ENCODE peak calls at places on chromosomes 7 and 10, in six cellular contexts. One of them, this sample, is unnamed.

GRCh38 chr10:90921906-90922305 is 1.0 kb upstream of the ANKRD1 start:
- DNase-seq in H1: no peak
- DNase-seq in H9: no peak
- DNase-seq in mesenchymal stem cell: no peak
- DNase-seq in neuronal stem cell: no peak
- DNase-seq in IMR-90: no peak
- DNase-seq in this sample: no peak

GRCh38 chr7:5689716-5690115 is 91.7 kb downstream of the RNF216 start:
- DNase-seq in IMR-90: no peak
- DNase-seq in H9: no peak
- DNase-seq in H1: no peak
- DNase-seq in neuronal stem cell: no peak
- DNase-seq in mesenchymal stem cell: no peak
- DNase-seq in this sample: peak

GRCh38 chr7:104123786-104124185 is 84.0 kb downstream of the ORC5 start:
- DNase-seq in neuronal stem cell: no peak
- DNase-seq in H1: no peak
- DNase-seq in IMR-90: peak
- DNase-seq in mesenchymal stem cell: peak
- DNase-seq in H9: no peak
- DNase-seq in this sample: peak

GRCh38 chr10:67602268-67602950 is 93.6 kb downstream of the CTNNA3 start:
- DNase-seq in neuronal stem cell: no peak
- DNase-seq in H9: no peak
- DNase-seq in H1: no peak
- DNase-seq in mesenchymal stem cell: peak
- DNase-seq in IMR-90: peak
- DNase-seq in this sample: no peak

GRCh38 chr7:66837007-66837406 is 84.0 kb upstream of the TMEM248 start:
- DNase-seq in H9: peak
- DNase-seq in mesenchymal stem cell: peak
- DNase-seq in H1: peak
- DNase-seq in IMR-90: peak
- DNase-seq in neuronal stem cell: no peak
- DNase-seq in this sample: no peak

GRCh38 chr10:91799580-91799975 is 1.4 kb downstream of the TNKS2 start:
- DNase-seq in H1: no peak
- DNase-seq in mesenchymal stem cell: peak
- DNase-seq in H9: no peak
- DNase-seq in IMR-90: peak
- DNase-seq in neuronal stem cell: no peak
- DNase-seq in this sample: no peak

GRCh38 chr7:144090667-144091066 is 4.6 kb downstream of the OR2A12 start:
- DNase-seq in H9: no peak
- DNase-seq in mesenchymal stem cell: no peak
- DNase-seq in neuronal stem cell: no peak
- DNase-seq in H1: no peak
- DNase-seq in IMR-90: no peak
- DNase-seq in this sample: no peak

GRCh38 chr10:80411267-80411668 is 2.9 kb downstream of the PRXL2A start:
- DNase-seq in neuronal stem cell: no peak
- DNase-seq in H9: no peak
- DNase-seq in mesenchymal stem cell: peak
- DNase-seq in H1: no peak
- DNase-seq in IMR-90: no peak
- DNase-seq in this sample: no peak

GRCh38 chr10:132987671-132988571 is 45.6 kb upstream of the CFAP46 start:
- DNase-seq in IMR-90: peak
- DNase-seq in H9: no peak
- DNase-seq in neuronal stem cell: no peak
- DNase-seq in mesenchymal stem cell: no peak
- DNase-seq in H1: no peak
- DNase-seq in this sample: no peak

GRCh38 chr7:91962419-91962818 is 21.8 kb downstream of the AKAP9 start:
- DNase-seq in neuronal stem cell: no peak
- DNase-seq in mesenchymal stem cell: no peak
- DNase-seq in H1: no peak
- DNase-seq in H9: no peak
- DNase-seq in IMR-90: no peak
- DNase-seq in this sample: no peak

GRCh38 chr7:38123494-38123893 is 54.6 kb upstream of the STARD3NL start:
- DNase-seq in neuronal stem cell: no peak
- DNase-seq in H1: no peak
- DNase-seq in H9: no peak
- DNase-seq in IMR-90: no peak
- DNase-seq in mesenchymal stem cell: no peak
- DNase-seq in this sample: no peak

GRCh38 chr7:33946094-33946699 is 40.9 kb downstream of the BMPER start:
- DNase-seq in H1: no peak
- DNase-seq in IMR-90: no peak
- DNase-seq in neuronal stem cell: no peak
- DNase-seq in H9: no peak
- DNase-seq in mesenchymal stem cell: no peak
- DNase-seq in this sample: no peak

GRCh38 chr7:142535123-142535779 is 214.0 kb upstream of the PRSS1 start:
- DNase-seq in IMR-90: peak
- DNase-seq in H9: peak
- DNase-seq in neuronal stem cell: peak
- DNase-seq in H1: no peak
- DNase-seq in mesenchymal stem cell: peak
- DNase-seq in this sample: peak

GRCh38 chr7:107900496-107900895 is 9.5 kb downstream of the DLD start:
- DNase-seq in H1: no peak
- DNase-seq in mesenchymal stem cell: no peak
- DNase-seq in neuronal stem cell: no peak
- DNase-seq in IMR-90: no peak
- DNase-seq in H9: no peak
- DNase-seq in this sample: no peak
- H3K14ac ChIP-seq in H1: no peak
- H3K14ac ChIP-seq in mesenchymal stem cell: no peak
- H3K14ac ChIP-seq in neuronal stem cell: no peak
- H3K14ac ChIP-seq in IMR-90: no peak
- H3K14ac ChIP-seq in H9: no peak
- H3K14ac ChIP-seq in this sample: no peak

DNA sequence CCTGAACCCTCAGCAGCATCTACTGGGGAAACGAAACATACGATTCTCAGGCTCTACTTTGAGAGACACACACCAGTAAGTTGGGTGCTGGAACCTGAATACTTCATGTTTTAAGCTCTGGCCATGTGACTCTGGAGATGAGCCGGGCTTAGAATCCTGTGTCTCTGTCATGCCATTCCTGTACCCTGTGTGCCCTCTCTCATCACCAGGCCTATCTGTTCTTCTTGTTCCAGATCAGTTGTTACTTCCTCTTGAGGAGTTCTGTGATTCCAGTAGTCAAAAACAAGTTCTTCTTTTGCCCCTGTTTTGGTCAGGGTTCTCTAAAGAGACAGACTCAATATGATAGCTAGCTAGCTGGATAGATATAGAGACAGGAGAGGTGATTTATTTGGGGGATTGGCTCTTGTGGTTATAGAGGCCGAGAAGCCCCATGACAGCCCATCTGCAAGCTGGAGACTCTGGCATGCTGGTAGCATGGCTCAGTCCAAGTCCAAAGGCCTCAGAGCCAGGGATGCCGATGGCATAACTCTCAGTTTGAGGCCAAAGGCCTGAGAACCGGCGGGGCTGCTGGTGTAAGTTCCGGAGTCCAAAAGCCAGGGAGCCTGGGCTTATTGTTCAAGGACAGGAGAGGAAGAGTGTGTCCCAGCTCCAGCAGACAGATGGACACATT is 54.3 kb downstream of the CHN2 start:
- DNase-seq in neuronal stem cell: no peak
- DNase-seq in H9: no peak
- DNase-seq in IMR-90: no peak
- DNase-seq in H1: no peak
- DNase-seq in mesenchymal stem cell: no peak
- DNase-seq in this sample: peak
- H3K14ac ChIP-seq in neuronal stem cell: no peak
- H3K14ac ChIP-seq in H9: no peak
- H3K14ac ChIP-seq in IMR-90: no peak
- H3K14ac ChIP-seq in H1: no peak
- H3K14ac ChIP-seq in mesenchymal stem cell: no peak
- H3K14ac ChIP-seq in this sample: no peak

DNA sequence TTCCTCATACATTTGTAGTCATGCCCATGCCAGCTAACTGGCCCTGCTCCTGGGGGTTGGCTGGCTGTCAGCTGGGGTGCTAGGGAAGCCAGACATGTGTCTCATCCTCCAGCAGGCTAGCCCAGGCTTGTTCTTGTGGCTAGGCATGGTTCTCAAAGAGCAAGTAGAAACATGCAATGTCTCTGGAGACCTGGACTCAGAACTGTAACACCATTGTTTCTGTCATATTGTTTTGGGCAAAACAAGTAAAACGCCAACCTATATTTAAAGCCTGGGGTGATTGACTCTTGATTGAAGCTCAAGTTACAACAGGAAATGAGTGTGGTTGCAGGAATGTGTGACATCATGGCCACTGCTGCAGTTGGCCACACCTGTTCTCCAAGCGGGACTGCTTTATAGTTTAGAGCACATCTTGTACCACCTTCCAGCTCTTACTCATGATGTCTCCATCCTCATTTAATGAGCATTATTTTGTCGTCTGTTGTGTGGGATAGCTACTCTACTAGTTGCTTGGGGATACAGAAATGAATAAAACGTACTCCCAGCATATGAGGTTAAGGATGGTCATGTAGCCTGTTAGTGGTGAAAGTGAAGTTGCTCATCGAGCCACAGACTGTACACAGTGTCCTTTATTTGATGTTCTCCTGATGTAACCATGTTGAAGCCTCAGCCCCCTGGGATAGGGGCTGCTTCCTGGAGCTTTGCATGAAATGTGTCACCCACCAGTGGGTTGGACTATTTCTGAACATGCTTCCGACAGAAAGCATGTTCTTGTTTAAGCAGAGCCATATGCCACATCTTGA is 168.4 kb downstream of the SORCS3 start:
- DNase-seq in mesenchymal stem cell: no peak
- DNase-seq in IMR-90: no peak
- DNase-seq in H9: peak
- DNase-seq in H1: peak
- DNase-seq in neuronal stem cell: no peak
- DNase-seq in this sample: no peak
- H3K14ac ChIP-seq in mesenchymal stem cell: no peak
- H3K14ac ChIP-seq in IMR-90: no peak
- H3K14ac ChIP-seq in H9: no peak
- H3K14ac ChIP-seq in H1: no peak
- H3K14ac ChIP-seq in neuronal stem cell: no peak
- H3K14ac ChIP-seq in this sample: no peak

GRCh38 chr10:13698217-13698616 is 111.5 kb downstream of the PRPF18 start:
- DNase-seq in neuronal stem cell: no peak
- DNase-seq in H9: no peak
- DNase-seq in H1: no peak
- DNase-seq in IMR-90: no peak
- DNase-seq in mesenchymal stem cell: no peak
- DNase-seq in this sample: peak

GRCh38 chr10:13701157-13701919 is 114.6 kb downstream of the PRPF18 start:
- DNase-seq in neuronal stem cell: no peak
- DNase-seq in IMR-90: no peak
- DNase-seq in H9: no peak
- DNase-seq in H1: no peak
- DNase-seq in mesenchymal stem cell: no peak
- DNase-seq in this sample: no peak

GRCh38 chr10:13703101-13703818 is 116.5 kb downstream of the PRPF18 start:
- DNase-seq in IMR-90: no peak
- DNase-seq in neuronal stem cell: no peak
- DNase-seq in H1: no peak
- DNase-seq in H9: no peak
- DNase-seq in mesenchymal stem cell: no peak
- DNase-seq in this sample: peak

GRCh38 chr10:13699216-13699615 is 112.5 kb downstream of the PRPF18 start:
- DNase-seq in IMR-90: no peak
- DNase-seq in H1: no peak
- DNase-seq in neuronal stem cell: no peak
- DNase-seq in mesenchymal stem cell: no peak
- DNase-seq in H9: no peak
- DNase-seq in this sample: no peak

GRCh38 chr10:13700461-13701144 is 113.8 kb downstream of the PRPF18 start:
- DNase-seq in mesenchymal stem cell: no peak
- DNase-seq in neuronal stem cell: no peak
- DNase-seq in H9: no peak
- DNase-seq in H1: no peak
- DNase-seq in IMR-90: no peak
- DNase-seq in this sample: no peak
- H3K14ac ChIP-seq in mesenchymal stem cell: no peak
- H3K14ac ChIP-seq in neuronal stem cell: no peak
- H3K14ac ChIP-seq in H9: no peak
- H3K14ac ChIP-seq in H1: no peak
- H3K14ac ChIP-seq in IMR-90: no peak
- H3K14ac ChIP-seq in this sample: no peak

GRCh38 chr10:43264987-43265798 is 1.7 kb downstream of the RASGEF1A start:
- DNase-seq in IMR-90: no peak
- DNase-seq in neuronal stem cell: no peak
- DNase-seq in mesenchymal stem cell: no peak
- DNase-seq in H9: no peak
- DNase-seq in H1: no peak
- DNase-seq in this sample: no peak
- H3K14ac ChIP-seq in IMR-90: no peak
- H3K14ac ChIP-seq in neuronal stem cell: no peak
- H3K14ac ChIP-seq in mesenchymal stem cell: no peak
- H3K14ac ChIP-seq in H9: no peak
- H3K14ac ChIP-seq in H1: no peak
- H3K14ac ChIP-seq in this sample: no peak

GRCh38 chr10:43874984-43875383 is 226.3 kb upstream of the ZNF32 start:
- DNase-seq in H1: no peak
- DNase-seq in H9: no peak
- DNase-seq in IMR-90: no peak
- DNase-seq in mesenchymal stem cell: no peak
- DNase-seq in neuronal stem cell: no peak
- DNase-seq in this sample: no peak

GRCh38 chr10:43871004-43871439 is 222.3 kb upstream of the ZNF32 start:
- DNase-seq in H1: no peak
- DNase-seq in neuronal stem cell: no peak
- DNase-seq in H9: no peak
- DNase-seq in mesenchymal stem cell: no peak
- DNase-seq in IMR-90: no peak
- DNase-seq in this sample: no peak

GRCh38 chr10:43871545-43871944 is 222.9 kb upstream of the ZNF32 start:
- DNase-seq in IMR-90: no peak
- DNase-seq in neuronal stem cell: no peak
- DNase-seq in H9: no peak
- DNase-seq in mesenchymal stem cell: no peak
- DNase-seq in H1: no peak
- DNase-seq in this sample: no peak

GRCh38 chr10:43873717-43874116 is 225.0 kb upstream of the ZNF32 start:
- DNase-seq in H9: no peak
- DNase-seq in mesenchymal stem cell: no peak
- DNase-seq in IMR-90: no peak
- DNase-seq in neuronal stem cell: no peak
- DNase-seq in H1: no peak
- DNase-seq in this sample: no peak

DNA sequence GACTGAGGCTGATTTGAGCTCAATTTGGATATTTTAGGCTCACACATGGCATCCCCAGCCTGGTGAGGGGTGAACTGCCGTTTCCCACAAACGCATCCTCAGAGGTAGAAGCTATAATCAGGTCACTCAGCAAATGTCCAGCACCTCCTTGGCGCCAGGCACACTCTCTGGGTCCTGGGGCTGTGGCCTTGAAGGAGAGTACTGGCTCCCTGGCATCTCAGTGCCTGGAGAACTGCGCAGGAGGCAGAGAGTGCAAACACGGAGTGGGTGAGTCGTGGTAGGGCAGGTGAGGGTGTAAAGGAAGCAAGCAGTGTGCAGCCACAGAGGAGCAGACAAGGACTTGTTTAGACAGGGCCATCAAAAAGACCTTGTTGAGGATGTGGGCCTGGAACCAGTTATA is 224.0 kb upstream of the ZNF32 start:
- DNase-seq in mesenchymal stem cell: no peak
- DNase-seq in neuronal stem cell: no peak
- DNase-seq in IMR-90: no peak
- DNase-seq in H1: no peak
- DNase-seq in H9: no peak
- DNase-seq in this sample: no peak
- H3K14ac ChIP-seq in mesenchymal stem cell: no peak
- H3K14ac ChIP-seq in neuronal stem cell: no peak
- H3K14ac ChIP-seq in IMR-90: peak
- H3K14ac ChIP-seq in H1: no peak
- H3K14ac ChIP-seq in H9: no peak
- H3K14ac ChIP-seq in this sample: no peak